ENCODE peak calls at places on chromosomes 16 and 17, in five cellular contexts. A, I, C, G and V are unnamed samples.

GRCh38 chr16:83845263-83845662 is 37.5 kb downstream of the HSBP1 start:
- DNase-seq in A (no peak), I (no peak), C (no peak), G (no peak), V (no peak)

GRCh38 chr17:48472485-48473281 is 42.7 kb upstream of the SKAP1 start:
- DNase-seq in A (peak; percentile 52), I (peak; percentile 93), C (peak; percentile 51), G (no peak), V (no peak)

GRCh38 chr17:56431736-56432135 is 161.8 kb upstream of the NOG start:
- DNase-seq in A (peak; percentile 8), I (peak; percentile 15), C (peak; percentile 21), G (no peak), V (no peak)

GRCh38 chr16:12228607-12229499 is 252.3 kb downstream of the SNX29 start:
- DNase-seq in A (peak; percentile 20), I (peak; percentile 54), C (peak; percentile 87), G (no peak), V (no peak)

GRCh38 chr17:81648013-81648706 is 8.2 kb downstream of the PDE6G start:
- DNase-seq in A (no peak), I (no peak), C (peak; percentile 68), G (no peak), V (no peak)

GRCh38 chr16:53745753-53746258 is 41.9 kb downstream of the FTO start:
- DNase-seq in A (no peak), I (peak; percentile 71), C (peak; percentile 50), G (no peak), V (no peak)

GRCh38 chr16:2988590-2989099 is 8.4 kb upstream of the PKMYT1 start:
- DNase-seq in A (no peak), I (no peak), C (no peak), G (no peak), V (no peak)

GRCh38 chr16:30615358-30616076 is 5.3 kb upstream of the ZNF689 start:
- DNase-seq in A (no peak), I (no peak), C (peak; percentile 95), G (peak; percentile 58), V (peak; percentile 77)

GRCh38 chr17:41486809-41487530 is 2.7 kb downstream of the KRT36 start:
- DNase-seq in A (no peak), I (no peak), C (peak; percentile 89), G (peak; percentile 8), V (peak; percentile 60)

GRCh38 chr16:20740007-20740883 is 1.4 kb downstream of the THUMPD1 start:
- DNase-seq in A (no peak), I (peak; percentile 2), C (peak; percentile 15), G (peak; percentile 11), V (no peak)

GRCh38 chr17:72719582-72720493 is 372.6 kb downstream of the SLC39A11 start:
- DNase-seq in A (no peak), I (peak; percentile 93), C (no peak), G (peak; percentile 43), V (no peak)

GRCh38 chr17:32558997-32559650 is 72.3 kb downstream of the CDK5R1 start:
- DNase-seq in A (no peak), I (no peak), C (no peak), G (no peak), V (no peak)

GRCh38 chr16:81544691-81545365 is 100.2 kb downstream of the CMIP start:
- DNase-seq in A (no peak), I (no peak), C (no peak), G (no peak), V (no peak)

GRCh38 chr16:80569440-80570105 is 28.8 kb downstream of the DYNLRB2 start:
- DNase-seq in A (no peak), I (peak; percentile 93), C (no peak), G (peak; percentile 55), V (no peak)

GRCh38 chr16:75320435-75320834 is 69.0 kb upstream of the BCAR1 start:
- DNase-seq in A (no peak), I (no peak), C (no peak), G (no peak), V (no peak)

GRCh38 chr16:12096162-12096781 is 119.7 kb downstream of the SNX29 start:
- DNase-seq in A (no peak), I (peak; percentile 36), C (no peak), G (no peak), V (no peak)

GRCh38 chr17:7219812-7220592 is at the start of the genes ACADVL and DLG4:
- DNase-seq in A (peak; percentile 74), I (peak; percentile 89), C (peak; percentile 95), G (peak; percentile 66), V (peak; percentile 79)

GRCh38 chr16:57042157-57043111 is 49.9 kb upstream of the CPNE2 start:
- DNase-seq in A (no peak), I (peak; percentile 69), C (no peak), G (peak; percentile 67), V (peak; percentile 75)

GRCh38 chr17:39754958-39755549 is 17.3 kb downstream of the GRB7 start:
- DNase-seq in A (no peak), I (no peak), C (peak; percentile 62), G (no peak), V (no peak)

GRCh38 chr17:48459070-48459469 is 29.1 kb upstream of the SKAP1 start:
- DNase-seq in A (no peak), I (no peak), C (no peak), G (no peak), V (no peak)

GRCh38 chr17:5508855-5509254 is 22.5 kb downstream of the MIS12 start:
- DNase-seq in A (no peak), I (peak; percentile 88), C (peak; percentile 84), G (no peak), V (no peak)

GRCh38 chr16:12293017-12293618 is 316.6 kb downstream of the SNX29 start:
- DNase-seq in A (no peak), I (no peak), C (no peak), G (no peak), V (no peak)

GRCh38 chr16:11316331-11317015 is 28.8 kb upstream of the RMI2 start:
- DNase-seq in A (no peak), I (peak; percentile 59), C (peak; percentile 90), G (no peak), V (no peak)

GRCh38 chr17:979539-980405 is at the start of gene NXN:
- DNase-seq in A (no peak), I (peak; percentile 60), C (peak; percentile 78), G (peak; percentile 88), V (peak; percentile 88)

GRCh38 chr17:76714822-76715461 is 4.2 kb upstream of the MXRA7 start:
- DNase-seq in A (no peak), I (no peak), C (peak; percentile 78), G (peak; percentile 74), V (peak; percentile 58)

DNA sequence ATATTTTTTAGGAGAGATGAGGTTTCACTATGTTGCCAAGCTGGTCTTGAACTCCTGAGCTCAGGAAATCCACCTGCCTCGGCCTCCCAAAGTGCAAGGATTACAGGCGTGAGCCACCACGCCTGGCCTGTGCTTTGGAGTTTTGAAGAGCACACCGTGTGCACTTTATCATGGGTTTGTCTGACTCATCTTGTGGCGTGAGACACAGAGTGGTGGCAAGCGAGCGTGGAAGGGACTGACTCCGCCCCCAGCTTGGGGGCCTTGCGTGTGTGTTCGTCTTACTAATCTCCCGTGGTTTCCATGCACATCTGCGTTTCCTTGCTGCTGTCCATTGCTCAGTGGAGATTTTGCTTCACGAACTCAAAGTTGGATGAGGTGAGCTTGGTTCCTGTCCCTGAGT is 22.9 kb downstream of the CRAMP1 start:
- DNase-seq in A (no peak), I (no peak), C (no peak), G (no peak), V (no peak)
- TF ChIP-seq CTCF in A (no peak), I (no peak), C (no peak), G (no peak), V (no peak)

GRCh38 chr17:28166478-28166877 is 124.0 kb downstream of the NLK start:
- DNase-seq in A (no peak), I (no peak), C (no peak), G (no peak), V (no peak)
- TF ChIP-seq CTCF in A (no peak), I (no peak), C (no peak), G (no peak), V (no peak)

GRCh38 chr16:85347213-85347591 is 234.9 kb upstream of the CIBAR2 start:
- DNase-seq in A (no peak), I (no peak), C (peak; percentile 75), G (no peak), V (no peak)
- TF ChIP-seq CTCF in A (peak; percentile 32), I (peak; percentile 51), C (peak; percentile 90), G (no peak), V (no peak)

GRCh38 chr16:50462793-50463507 is 85.2 kb upstream of the NKD1 start:
- DNase-seq in A (no peak), I (no peak), C (peak; percentile 55), G (no peak), V (no peak)

GRCh38 chr16:50467559-50467942 is 80.6 kb upstream of the NKD1 start:
- DNase-seq in A (no peak), I (no peak), C (no peak), G (no peak), V (no peak)

GRCh38 chr16:50466170-50466569 is 82.0 kb upstream of the NKD1 start:
- DNase-seq in A (no peak), I (no peak), C (no peak), G (no peak), V (no peak)

GRCh38 chr16:50463581-50464324 is 84.4 kb upstream of the NKD1 start:
- DNase-seq in A (no peak), I (no peak), C (peak; percentile 21), G (no peak), V (no peak)

DNA sequence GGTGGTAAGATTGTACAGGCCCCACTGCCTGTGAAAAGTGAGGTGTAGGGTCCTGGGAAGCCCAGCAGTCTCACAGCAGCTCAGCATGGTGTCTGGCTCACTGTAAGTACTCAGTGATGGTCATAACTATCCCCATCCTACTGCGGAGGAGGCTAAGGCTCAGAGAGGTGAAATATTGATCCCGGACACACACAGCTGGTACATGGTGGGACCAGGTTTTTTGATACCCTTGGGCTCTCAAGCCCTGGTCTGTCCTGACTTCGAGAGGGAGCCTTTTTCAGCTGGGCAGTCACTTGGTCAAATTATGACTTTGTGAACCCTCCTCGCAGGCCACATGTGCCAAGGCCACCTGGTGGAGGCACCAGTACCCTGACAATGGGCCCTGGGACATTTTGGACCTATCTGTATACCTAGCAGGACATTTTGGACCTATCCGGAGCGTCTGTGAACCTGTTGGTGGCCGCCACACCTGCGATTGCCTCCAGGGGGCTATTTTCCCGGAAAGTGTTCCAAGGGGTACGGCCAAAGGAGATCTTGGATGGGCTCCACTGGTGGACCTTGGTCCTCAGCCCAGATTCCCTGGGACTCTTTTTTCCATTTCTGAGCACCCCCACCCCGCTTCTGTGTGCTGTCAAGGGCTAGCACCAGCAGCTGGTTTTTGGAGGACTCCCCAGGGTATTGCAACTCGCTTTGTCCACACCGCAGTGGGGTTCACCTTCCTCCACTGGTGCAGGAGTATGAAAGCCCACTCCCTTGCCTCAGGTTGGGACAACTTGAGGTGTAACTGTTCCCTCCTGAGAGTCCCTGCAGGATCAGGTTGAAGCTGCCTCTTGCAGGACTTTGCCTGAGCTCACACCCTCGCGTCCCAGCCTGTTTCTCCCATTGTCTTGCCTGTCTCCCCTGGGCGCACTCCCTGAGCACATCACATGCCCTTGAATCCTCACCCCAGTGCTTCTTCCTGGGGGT is 83.6 kb upstream of the NKD1 start:
- DNase-seq in A (no peak), I (no peak), C (peak; percentile 41), G (no peak), V (no peak)
- TF ChIP-seq CTCF in A (no peak), I (no peak), C (peak; percentile 42), G (no peak), V (no peak)

GRCh38 chr16:47059991-47060390 is 83.8 kb downstream of the NETO2 start:
- DNase-seq in A (no peak), I (no peak), C (no peak), G (no peak), V (no peak)
- TF ChIP-seq CTCF in A (no peak), I (no peak), C (peak; percentile 12), G (no peak), V (no peak)

GRCh38 chr17:22517716-22518115 is 825.4 kb downstream of the KCNJ18 start:
- DNase-seq in A (no peak), I (no peak), C (no peak), G (no peak), V (no peak)
- TF ChIP-seq CTCF in A (no peak), I (no peak), C (no peak), G (no peak), V (no peak)